ENCODE peak calls at places on chromosomes 7 and 10, in four cellular contexts. V is nephron progenitor cell, O is HTR-8/SVneo, I is amniotic stem cell. M is an unnamed sample.

GRCh38 chr7:5596046-5596895 is 172.6 kb upstream of the TNRC18 start:
- DNase-seq in V (peak; percentile 70), O (peak; percentile 98), I (peak; percentile 94), M (peak; percentile 82)

GRCh38 chr10:43264324-43264986 is 2.4 kb downstream of the RASGEF1A start:
- DNase-seq in I (no peak), O (no peak), V (no peak), M (no peak)

GRCh38 chr7:51082096-51082840 is 234.3 kb downstream of the COBL start:
- DNase-seq in I (no peak), V (no peak), O (no peak), M (peak; percentile 38)

GRCh38 chr10:96910488-96911395 is 78.6 kb downstream of the LCOR start:
- DNase-seq in O (peak; percentile 34), V (peak; percentile 6), I (peak; percentile 6), M (no peak)

GRCh38 chr7:44697136-44698045 is 51.3 kb upstream of the ZMIZ2 start:
- DNase-seq in O (no peak), V (no peak), I (no peak), M (no peak)

GRCh38 chr7:69364814-69365587 is 233.3 kb upstream of the AUTS2 start:
- DNase-seq in O (no peak), I (no peak), V (no peak), M (no peak)

GRCh38 chr7:16399916-16400895 is 21.1 kb downstream of the CRPPA start:
- DNase-seq in V (no peak), O (no peak), I (no peak), M (no peak)

GRCh38 chr10:62636825-62637248 is 167.7 kb upstream of the ADO start:
- DNase-seq in I (no peak), V (no peak), O (no peak), M (no peak)

GRCh38 chr7:47394216-47394615 is 187.7 kb downstream of the TNS3 start:
- DNase-seq in V (no peak), I (no peak), O (no peak), M (no peak)

GRCh38 chr10:49309691-49310371 is 10.9 kb downstream of the C10orf71 start:
- DNase-seq in V (no peak), I (no peak), O (no peak), M (no peak)

M was measured in heart right ventricle.